ENCODE peak calls at places on chromosomes 5 and 9, in five cellular contexts. I, L, N, Y and B are unnamed samples.

GRCh38 chr9:84794981-84795637 is 125.6 kb downstream of the NTRK2 start:
- DNase-seq in I (no peak), L (no peak), N (no peak), Y (no peak), B (no peak)

GRCh38 chr5:57327934-57328333 is 154.1 kb downstream of the GPBP1 start:
- DNase-seq in I (no peak), L (no peak), N (no peak), Y (no peak), B (no peak)

GRCh38 chr5:68315679-68316271 is 100.2 kb downstream of the PIK3R1 start:
- DNase-seq in I (no peak), L (no peak), N (no peak), Y (no peak), B (no peak)

GRCh38 chr5:1185652-1186350 is 15.6 kb upstream of the SLC6A19 start:
- DNase-seq in I (peak; percentile 68), L (no peak), N (no peak), Y (no peak), B (no peak)

GRCh38 chr9:88978034-88978433 is 13.2 kb upstream of the S1PR3 start:
- DNase-seq in I (no peak), L (no peak), N (no peak), Y (no peak), B (no peak)

GRCh38 chr5:157665467-157666085 is 5.8 kb upstream of the C5orf52 start:
- DNase-seq in I (no peak), L (no peak), N (peak; percentile 65), Y (no peak), B (no peak)

GRCh38 chr9:89993678-89994630 is 389.1 kb downstream of the GADD45G start:
- DNase-seq in I (no peak), L (no peak), N (no peak), Y (no peak), B (no peak)

GRCh38 chr5:177982072-177982727 is 13.8 kb downstream of the PROP1 start:
- DNase-seq in I (no peak), L (no peak), N (no peak), Y (no peak), B (peak; percentile 74)

GRCh38 chr5:178242416-178242815 is 9.8 kb upstream of the PHYKPL start:
- DNase-seq in I (no peak), L (no peak), N (no peak), Y (no peak), B (no peak)

GRCh38 chr5:74647096-74647495 is 6.6 kb upstream of the ENC1 start:
- DNase-seq in I (no peak), L (no peak), N (no peak), Y (no peak), B (no peak)

GRCh38 chr9:28915256-28915930 is 1342.1 kb upstream of the C9orf72 start:
- DNase-seq in I (no peak), L (no peak), N (no peak), Y (no peak), B (no peak)

GRCh38 chr5:179244051-179244450 is 101.2 kb downstream of the ADAMTS2 start:
- DNase-seq in I (no peak), L (no peak), N (no peak), Y (no peak), B (no peak)